ENCODE peak calls at places on chromosomes 1 and 21, in eight cellular contexts. U is heart left ventricle, N is breast epithelium, Z is testis, L is prostate gland, I is A549, C is uterus, O is gastrocnemius medialis. Q is an unnamed sample.

GRCh38 chr1:17874231-17874630 is 119.1 kb downstream of the ACTL8 start:
- DNase-seq in C (no peak), O (no peak), N (no peak), Z (no peak), L (no peak), U (no peak), I (no peak), Q (no peak)

GRCh38 chr1:208101661-208102431 is 142.3 kb downstream of the PLXNA2 start:
- DNase-seq in I (no peak), O (peak), N (no peak), L (no peak), U (no peak), C (peak), Z (peak), Q (no peak)

GRCh38 chr1:242237051-242237450 is 238.2 kb upstream of the MAP1LC3C start:
- DNase-seq in O (no peak), L (no peak), I (no peak), U (no peak), N (no peak), Z (no peak), C (no peak), Q (no peak)

GRCh38 chr1:9165396-9165795 is 36.5 kb upstream of the GPR157 start:
- DNase-seq in I (no peak), U (no peak), L (no peak), N (no peak), Z (no peak), C (no peak), O (no peak), Q (no peak)

GRCh38 chr1:78673120-78673519 is 23.5 kb downstream of the IFI44 start:
- DNase-seq in U (no peak), I (no peak), O (no peak), C (no peak), Z (no peak), L (no peak), N (no peak), Q (no peak)

GRCh38 chr1:10973552-10973951 is 38.9 kb upstream of the TARDBP start:
- DNase-seq in U (peak), L (no peak), C (no peak), O (peak), N (no peak), I (no peak), Z (peak), Q (no peak)

GRCh38 chr1:226581650-226582330 is 33.2 kb downstream of the STUM start:
- DNase-seq in C (no peak), I (no peak), U (no peak), Z (no peak), N (no peak), O (peak), L (no peak), Q (no peak)

GRCh38 chr1:30808067-30808662 is 50.6 kb upstream of the LAPTM5 start:
- DNase-seq in C (no peak), Z (no peak), U (no peak), L (no peak), O (no peak), N (no peak), I (no peak), Q (no peak)

GRCh38 chr1:202615501-202616354 is 94.5 kb downstream of the SYT2 start:
- DNase-seq in C (no peak), U (peak), I (no peak), L (no peak), O (peak), N (no peak), Z (no peak), Q (no peak)

GRCh38 chr1:231951399-231951798 is 324.8 kb downstream of the DISC1 start:
- DNase-seq in C (no peak), I (no peak), U (no peak), N (no peak), Z (no peak), O (no peak), L (no peak), Q (no peak)

GRCh38 chr1:21335750-21336168 is 45.5 kb upstream of the ECE1 start:
- DNase-seq in L (no peak), N (no peak), O (no peak), C (no peak), Z (no peak), I (no peak), U (no peak), Q (no peak)

GRCh38 chr21:25708467-25709065 is 26.1 kb downstream of the ATP5PF start:
- DNase-seq in N (no peak), I (peak), U (peak), C (peak), Z (peak), O (no peak), L (peak), Q (peak)

GRCh38 chr1:230067871-230068814 is 1.1 kb downstream of the GALNT2 start:
- DNase-seq in L (peak), C (peak), N (peak), Z (peak), U (peak), I (peak), O (no peak), Q (peak)

GRCh38 chr1:153956997-153957715 is 1.3 kb downstream of the CRTC2 start:
- DNase-seq in L (no peak), C (no peak), N (no peak), Z (no peak), U (no peak), O (no peak), I (no peak), Q (no peak)

GRCh38 chr1:153958961-153959260 is 499 bp upstream of the CRTC2 start:
- DNase-seq in Z (peak), I (no peak), C (no peak), L (no peak), U (no peak), N (no peak), O (no peak), Q (no peak)

GRCh38 chr1:153957744-153958110 is 685 bp downstream of the CRTC2 start:
- DNase-seq in N (no peak), C (no peak), I (no peak), Z (peak), L (no peak), O (no peak), U (no peak), Q (peak)

GRCh38 chr1:153959454-153959853 is 1.0 kb upstream of the CRTC2 start:
- DNase-seq in C (no peak), L (no peak), I (no peak), N (no peak), U (no peak), O (no peak), Z (no peak), Q (peak)

GRCh38 chr1:153958111-153958960 is at the start of gene CRTC2:
- DNase-seq in I (peak), O (peak), N (peak), C (peak), U (peak), L (peak), Z (peak), Q (peak)
- TF ChIP-seq POLR2A in I (peak), O (peak), N (peak), C (peak), U (no peak), L (peak), Z (no peak), Q (peak)

GRCh38 chr1:93907718-93908117 is 1.5 kb downstream of the GCLM start:
- DNase-seq in C (no peak), U (no peak), L (no peak), I (no peak), Z (no peak), O (no peak), N (no peak), Q (peak)
- TF ChIP-seq POLR2A in C (no peak), U (no peak), L (no peak), I (no peak), Z (no peak), O (no peak), N (no peak), Q (no peak)

DNA sequence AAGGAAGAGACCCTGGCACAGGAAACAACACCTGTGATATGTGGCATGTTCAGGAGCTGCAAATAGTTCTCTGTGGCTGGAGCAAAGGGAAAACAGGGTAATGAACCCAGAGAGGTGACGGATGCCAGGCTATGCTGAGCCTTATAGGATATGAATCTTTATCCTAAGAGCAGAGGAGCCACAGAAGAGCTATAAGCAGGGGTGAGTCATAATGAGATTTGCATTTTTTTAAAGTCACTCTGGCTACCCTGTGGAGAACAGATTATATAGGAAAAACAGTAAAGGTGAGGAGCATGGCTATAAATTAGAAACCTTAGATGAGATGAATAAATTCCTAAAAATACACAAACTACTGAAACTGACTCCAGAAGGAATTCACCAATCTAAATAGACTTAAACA is 12.8 kb upstream of the MPL start:
- DNase-seq in U (no peak), I (no peak), O (no peak), L (no peak), N (no peak), C (no peak), Z (no peak), Q (no peak)
- TF ChIP-seq POLR2A in U (no peak), I (no peak), O (no peak), L (no peak), N (no peak), C (no peak), Z (no peak), Q (no peak)

DNA sequence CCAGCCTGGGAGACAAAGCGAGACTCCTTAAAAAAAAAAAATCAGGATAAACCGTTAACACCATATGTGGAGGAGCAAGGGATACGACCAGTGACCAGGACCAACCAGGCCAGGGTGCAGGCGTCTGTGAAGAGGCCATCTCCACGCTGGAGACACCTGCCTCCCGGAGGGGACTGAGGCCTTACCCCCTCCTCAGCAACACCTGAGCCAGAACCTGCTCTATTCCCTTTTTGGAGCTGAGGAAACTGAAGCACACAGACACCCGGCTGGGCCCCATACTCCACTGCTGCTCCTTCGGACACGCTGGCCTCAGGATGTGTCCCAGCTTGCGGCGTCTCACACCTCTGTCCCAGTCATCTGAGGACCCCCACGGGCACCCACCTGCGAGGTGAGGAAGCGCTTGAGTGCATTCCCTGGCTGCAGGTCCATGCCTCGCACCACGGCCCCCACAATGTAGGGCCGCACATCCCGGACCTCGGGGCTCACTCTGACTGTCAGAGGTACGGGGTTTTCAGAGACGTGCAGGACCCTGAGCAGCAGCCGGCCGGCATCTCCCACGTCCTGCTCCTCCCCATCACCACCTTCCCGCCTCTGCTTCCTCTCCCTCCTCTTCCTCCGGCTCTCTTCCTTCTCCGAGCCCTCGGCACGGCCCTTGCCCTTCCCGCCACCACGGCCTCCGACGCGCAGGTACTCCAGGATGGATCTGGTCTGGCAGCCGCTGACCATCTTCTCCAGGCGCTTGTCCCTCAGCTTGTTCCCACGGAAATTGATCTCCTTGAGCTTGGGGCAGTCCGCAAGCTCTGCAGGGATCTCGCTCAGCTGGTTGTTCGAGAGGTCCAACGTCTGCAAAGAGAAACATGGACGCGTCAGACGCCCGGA is 9.6 kb downstream of the LRRC47 start:
- DNase-seq in U (no peak), C (no peak), I (no peak), Z (no peak), N (no peak), O (no peak), L (no peak), Q (no peak)
- TF ChIP-seq POLR2A in U (no peak), C (no peak), I (no peak), Z (no peak), N (no peak), O (no peak), L (no peak), Q (no peak)

GRCh38 chr1:156490401-156491032 is 10.1 kb downstream of the MEF2D start:
- DNase-seq in C (peak), N (no peak), O (peak), L (no peak), I (peak), U (peak), Z (peak), Q (no peak)

GRCh38 chr1:156491151-156491949 is 9.2 kb downstream of the MEF2D start:
- DNase-seq in I (no peak), L (no peak), U (no peak), N (no peak), C (no peak), Z (no peak), O (peak), Q (no peak)

GRCh38 chr1:156492591-156493080 is 7.9 kb downstream of the MEF2D start:
- DNase-seq in N (no peak), Z (no peak), I (no peak), L (no peak), C (no peak), U (peak), O (peak), Q (peak)

GRCh38 chr1:156493154-156493631 is 7.4 kb downstream of the MEF2D start:
- DNase-seq in N (peak), L (peak), I (no peak), U (no peak), C (no peak), O (peak), Z (no peak), Q (no peak)

DNA sequence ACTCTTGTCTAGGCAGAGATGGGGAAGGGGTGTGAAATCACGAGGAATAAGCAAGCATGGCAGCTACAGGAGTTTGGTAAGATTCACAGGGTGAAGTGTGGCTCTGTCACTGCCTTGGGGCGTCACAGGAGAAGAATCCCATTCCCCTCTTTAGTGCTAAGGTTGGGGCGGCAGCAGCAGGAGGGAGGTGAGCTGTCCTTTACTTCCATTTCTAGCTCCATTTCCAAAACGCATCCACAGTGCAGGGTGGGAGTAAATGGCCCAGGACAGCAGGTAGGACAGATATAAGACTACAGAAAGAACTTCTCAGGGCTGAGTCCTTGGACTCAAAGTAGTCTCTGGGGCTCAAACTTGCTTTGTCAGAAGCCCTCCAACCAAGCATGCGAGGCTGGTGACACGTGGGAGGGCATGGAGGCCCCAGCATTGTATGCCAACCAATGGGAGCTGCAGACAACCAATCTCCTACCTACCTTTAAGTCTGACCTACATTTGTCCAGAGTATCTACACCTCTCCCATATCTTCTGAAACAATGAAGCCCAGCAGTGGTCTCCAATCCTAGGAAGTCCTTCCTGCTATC is 8.5 kb downstream of the MEF2D start:
- DNase-seq in U (no peak), L (no peak), C (no peak), N (no peak), O (peak), I (no peak), Z (no peak), Q (no peak)
- TF ChIP-seq POLR2A in U (no peak), L (no peak), C (no peak), N (no peak), O (no peak), I (no peak), Z (no peak), Q (no peak)

GRCh38 chr1:6603851-6604558 is 1.3 kb upstream of the KLHL21 start:
- DNase-seq in L (peak), I (no peak), Z (peak), N (peak), U (peak), O (peak), C (peak), Q (no peak)
- TF ChIP-seq POLR2A in L (no peak), I (no peak), Z (no peak), N (peak), U (no peak), O (no peak), C (no peak), Q (no peak)

GRCh38 chr1:6185635-6186382 is 5.7 kb upstream of the CHD5 start:
- DNase-seq in I (no peak), N (no peak), U (no peak), C (no peak), Z (no peak), O (no peak), L (no peak), Q (peak)

GRCh38 chr1:6183520-6183989 is 3.4 kb upstream of the CHD5 start:
- DNase-seq in L (no peak), I (no peak), Z (no peak), C (no peak), U (no peak), N (no peak), O (no peak), Q (peak)

GRCh38 chr1:6181347-6181770 is 1.2 kb upstream of the CHD5 start:
- DNase-seq in L (no peak), I (no peak), Z (peak), U (no peak), N (no peak), C (no peak), O (no peak), Q (no peak)

GRCh38 chr1:6185151-6185550 is 5.0 kb upstream of the CHD5 start:
- DNase-seq in C (no peak), U (no peak), O (no peak), N (no peak), I (no peak), L (no peak), Z (no peak), Q (no peak)

GRCh38 chr1:6184083-6184783 is 4.1 kb upstream of the CHD5 start:
- DNase-seq in O (no peak), U (no peak), N (no peak), I (no peak), Z (no peak), C (no peak), L (no peak), Q (no peak)
- TF ChIP-seq POLR2A in O (no peak), U (no peak), N (no peak), I (no peak), Z (no peak), C (no peak), L (no peak), Q (peak)